ENCODE peak calls at places on chromosomes 7 and 10, in five cellular contexts. C is cardiac muscle cell, Q is A549, I is anterior cingulate cortex, L is RCC 7860. E is an unnamed sample.

GRCh38 chr7:139231513-139232376 is 708 bp downstream of the UBN2 start:
- DNase-seq in C (peak; percentile 62), Q (peak; percentile 32), I (peak; percentile 10), L (no peak), E (no peak)

GRCh38 chr7:151715661-151716338 is 161.1 kb downstream of the PRKAG2 start:
- DNase-seq in C (no peak), Q (peak; percentile 37), I (no peak), L (no peak), E (no peak)

GRCh38 chr7:112018305-112019030 is 187.7 kb downstream of the DOCK4 start:
- DNase-seq in C (no peak), Q (no peak), I (no peak), L (no peak), E (no peak)

GRCh38 chr10:23200997-23201652 is 9.0 kb downstream of the PTF1A start:
- DNase-seq in C (no peak), Q (no peak), I (no peak), L (no peak), E (no peak)

GRCh38 chr7:28419717-28420116 is 7.4 kb downstream of the CREB5 start:
- DNase-seq in C (no peak), Q (peak; percentile 47), I (no peak), L (no peak), E (no peak)

GRCh38 chr7:148265896-148266295 is 324.7 kb upstream of the C7orf33 start:
- DNase-seq in C (no peak), Q (no peak), I (no peak), L (no peak), E (no peak)

GRCh38 chr7:106485031-106485551 is 175.9 kb downstream of the CCDC71L start:
- DNase-seq in C (no peak), Q (no peak), I (no peak), L (peak; percentile 91), E (no peak)

GRCh38 chr7:140326116-140326928 is 72.0 kb downstream of the SLC37A3 start:
- DNase-seq in C (peak; percentile 74), Q (peak; percentile 67), I (peak; percentile 36), L (peak; percentile 38), E (peak; percentile 52)

GRCh38 chr7:135170223-135170997 is at the start of gene CYREN:
- DNase-seq in C (peak; percentile 96), Q (peak; percentile 97), I (peak; percentile 84), L (peak; percentile 96), E (peak; percentile 71)

GRCh38 chr7:23106801-23107713 is 1.5 kb downstream of the KLHL7 start:
- DNase-seq in C (peak; percentile 12), Q (no peak), I (no peak), L (no peak), E (no peak)

GRCh38 chr7:137771679-137772078 is 75.1 kb downstream of the DGKI start:
- DNase-seq in C (no peak), Q (no peak), I (no peak), L (peak; percentile 87), E (peak; percentile 32)

GRCh38 chr7:44961844-44962482 is 16.9 kb downstream of the MYO1G start:
- DNase-seq in C (no peak), Q (no peak), I (no peak), L (no peak), E (no peak)

GRCh38 chr7:140899883-140900282 is 24.8 kb downstream of the BRAF start:
- DNase-seq in C (peak; percentile 13), Q (no peak), I (peak; percentile 1), L (no peak), E (no peak)

GRCh38 chr7:55179897-55180682 is 161.3 kb downstream of the EGFR start:
- DNase-seq in C (no peak), Q (no peak), I (no peak), L (no peak), E (no peak)

GRCh38 chr7:28986723-28987122 is 28.6 kb upstream of the TRIL start:
- DNase-seq in C (no peak), Q (no peak), I (no peak), L (no peak), E (no peak)

GRCh38 chr7:27101906-27102577 is 441 bp downstream of the HOXA2 start:
- DNase-seq in C (no peak), Q (no peak), I (no peak), L (peak; percentile 30), E (no peak)

GRCh38 chr7:31935115-31935514 is 135.1 kb downstream of the PDE1C start:
- DNase-seq in C (no peak), Q (peak; percentile 69), I (no peak), L (no peak), E (no peak)

GRCh38 chr10:100130786-100131185 is 49.1 kb upstream of the CPN1 start:
- DNase-seq in C (no peak), Q (no peak), I (no peak), L (no peak), E (no peak)

GRCh38 chr10:115082521-115082920 is 10.6 kb upstream of the ATRNL1 start:
- DNase-seq in C (no peak), Q (no peak), I (no peak), L (no peak), E (no peak)

GRCh38 chr7:102897211-102897621 is 15.6 kb upstream of the LRRC17 start:
- DNase-seq in C (no peak), Q (no peak), I (no peak), L (no peak), E (no peak)

GRCh38 chr10:19500959-19501358 is 315.3 kb upstream of the PLXDC2 start:
- DNase-seq in C (no peak), Q (no peak), I (no peak), L (no peak), E (no peak)

GRCh38 chr7:153193144-153193595 is 433.6 kb downstream of the ACTR3B start:
- DNase-seq in C (peak; percentile 27), Q (peak; percentile 33), I (peak; percentile 16), L (no peak), E (no peak)

GRCh38 chr10:100370976-100371706 is 24.1 kb downstream of the SCD start:
- DNase-seq in C (peak; percentile 60), Q (peak; percentile 89), I (peak; percentile 51), L (peak; percentile 63), E (peak; percentile 82)

GRCh38 chr10:25028711-25029110 is 12.3 kb downstream of the THNSL1 start:
- DNase-seq in C (no peak), Q (no peak), I (no peak), L (no peak), E (no peak)

E was measured in Panc1.